ENCODE peak calls at places on chromosomes 16 and 17, in ten cellular contexts. S is effector memory CD4-positive, alpha-beta T cell; K is mammary epithelial cell; U is Peyer's patch; H is IMR-90; R is SK-N-MC; B is aorta; Q is lung; L is testis; X is sigmoid colon. P is an unnamed sample. For H3K36me3 and H3K9me3, the result is how much of the 10 kb centered on the place peaks cover.

GRCh38 chr17:28131592-28131991 is 89.1 kb downstream of the NLK start:
- DNase-seq in Q (no peak), H (peak), L (no peak), B (no peak), S (no peak), X (no peak), K (no peak), U (no peak), R (no peak), P (no peak)

GRCh38 chr17:1447061-1447460 is 9.0 kb downstream of the CRK start:
- DNase-seq in Q (no peak), X (no peak), L (no peak), U (no peak), B (no peak), K (no peak), R (peak), H (no peak), S (no peak), P (no peak)

GRCh38 chr16:54923055-54923473 is 7.6 kb upstream of the IRX5 start:
- DNase-seq in Q (no peak), L (no peak), R (no peak), S (no peak), H (no peak), K (no peak), U (no peak), X (no peak), B (no peak), P (no peak)

GRCh38 chr16:12289175-12290063 is 312.9 kb downstream of the SNX29 start:
- DNase-seq in H (no peak), Q (peak), L (no peak), U (no peak), R (no peak), S (no peak), B (no peak), K (no peak), X (no peak), P (no peak)

GRCh38 chr17:42980274-42980765 is at the start of gene RUNDC1:
- DNase-seq in B (peak), L (peak), S (peak), K (peak), X (peak), Q (peak), H (peak), U (peak), R (peak), P (peak)

GRCh38 chr17:47810200-47810821 is 11.3 kb downstream of the OSBPL7 start:
- DNase-seq in H (peak), S (peak), X (peak), B (peak), R (no peak), Q (peak), U (no peak), L (no peak), K (peak), P (no peak)

GRCh38 chr16:21611546-21612384 is 12.4 kb downstream of the METTL9 start:
- DNase-seq in Q (no peak), L (no peak), H (no peak), S (no peak), B (no peak), X (no peak), K (no peak), R (no peak), U (no peak), P (no peak)

GRCh38 chr17:61416211-61416539 is 16.5 kb downstream of the TBX2 start:
- DNase-seq in U (no peak), B (no peak), R (no peak), Q (no peak), H (no peak), L (no peak), S (no peak), K (no peak), X (no peak), P (peak)

GRCh38 chr16:85354623-85355514 is 242.6 kb upstream of the CIBAR2 start:
- DNase-seq in R (no peak), U (no peak), X (no peak), Q (no peak), H (peak), S (no peak), B (no peak), K (peak), L (no peak), P (no peak)

GRCh38 chr16:58451945-58452401 is 48.0 kb upstream of the NDRG4 start:
- DNase-seq in L (no peak), X (no peak), H (no peak), S (no peak), Q (no peak), K (peak), B (no peak), R (no peak), U (no peak), P (no peak)

GRCh38 chr17:55743103-55743679 is 7.7 kb upstream of the PCTP start:
- DNase-seq in B (no peak), L (no peak), S (no peak), U (no peak), X (no peak), K (peak), R (no peak), Q (peak), H (no peak), P (no peak)

GRCh38 chr17:69477204-69477899 is 62.9 kb downstream of the MAP2K6 start:
- DNase-seq in X (no peak), R (no peak), S (no peak), H (no peak), U (no peak), K (no peak), L (no peak), Q (no peak), B (no peak), P (no peak)

GRCh38 chr17:1714980-1715802 is 5.0 kb upstream of the TLCD2 start:
- DNase-seq in K (peak), H (peak), R (no peak), B (peak), Q (peak), L (peak), X (peak), S (no peak), U (no peak), P (peak)

GRCh38 chr16:374616-374926 is 4.2 kb upstream of the MRPL28 start:
- DNase-seq in L (no peak), X (no peak), Q (no peak), U (no peak), K (no peak), S (no peak), B (peak), H (no peak), R (no peak), P (no peak)

GRCh38 chr17:83083368-83084201 is 4.2 kb downstream of the METRNL start:
- DNase-seq in R (no peak), S (peak), K (peak), U (no peak), H (peak), Q (no peak), B (peak), L (no peak), X (peak), P (peak)

GRCh38 chr16:57446530-57447141 is 549 bp downstream of the CIAPIN1 start:
- DNase-seq in X (peak), H (peak), Q (peak), L (peak), U (peak), K (peak), R (no peak), B (peak), S (no peak), P (no peak)

GRCh38 chr17:37088459-37088858 is 139.7 kb downstream of the AATF start:
- DNase-seq in L (no peak), X (no peak), K (peak), B (no peak), Q (no peak), R (no peak), H (no peak), U (no peak), S (peak), P (no peak)

GRCh38 chr17:71948703-71949422 is 172.0 kb upstream of the SOX9 start:
- DNase-seq in L (no peak), X (no peak), U (no peak), B (no peak), H (no peak), R (no peak), K (no peak), S (no peak), Q (no peak), P (no peak)

GRCh38 chr17:31537558-31537957 is 146.1 kb downstream of the RAB11FIP4 start:
- DNase-seq in L (peak), K (no peak), H (peak), S (no peak), R (no peak), X (no peak), U (peak), B (peak), Q (no peak), P (no peak)

GRCh38 chr17:10226930-10227695 is 28.7 kb upstream of the GAS7 start:
- DNase-seq in X (no peak), L (peak), H (peak), R (no peak), S (no peak), B (peak), Q (peak), U (peak), K (no peak), P (peak)

GRCh38 chr16:89210165-89210903 is 7.2 kb upstream of the ZNF778 start:
- DNase-seq in S (no peak), L (no peak), K (no peak), Q (no peak), X (no peak), H (no peak), U (no peak), R (no peak), B (no peak), P (no peak)

GRCh38 chr17:7562208-7562605 is 488 bp downstream of the SENP3 start:
- DNase-seq in Q (no peak), S (no peak), R (no peak), K (no peak), L (no peak), U (no peak), X (no peak), B (no peak), H (no peak), P (no peak)

GRCh38 chr16:72848045-72848410 is 199.9 kb downstream of the ZFHX3 start:
- DNase-seq in X (no peak), U (no peak), B (no peak), H (no peak), L (no peak), Q (no peak), R (no peak), K (no peak), S (no peak), P (no peak)
- H3K27ac ChIP-seq in X (peak), U (peak), B (peak), H (no peak), L (peak), Q (peak), R (no peak), K (no peak), S (no peak), P (no peak)

GRCh38 chr16:24826817-24827566 is 18.8 kb upstream of the SLC5A11 start:
- DNase-seq in S (no peak), K (no peak), R (no peak), L (no peak), X (no peak), B (no peak), H (no peak), Q (no peak), U (no peak), P (no peak)
- H3K36me3 ChIP-seq in S (under half), K (under half), R (under half), L (under half), X (half or more), B (under half), H (under half), Q (under half), U (under half), P (under half)

DNA sequence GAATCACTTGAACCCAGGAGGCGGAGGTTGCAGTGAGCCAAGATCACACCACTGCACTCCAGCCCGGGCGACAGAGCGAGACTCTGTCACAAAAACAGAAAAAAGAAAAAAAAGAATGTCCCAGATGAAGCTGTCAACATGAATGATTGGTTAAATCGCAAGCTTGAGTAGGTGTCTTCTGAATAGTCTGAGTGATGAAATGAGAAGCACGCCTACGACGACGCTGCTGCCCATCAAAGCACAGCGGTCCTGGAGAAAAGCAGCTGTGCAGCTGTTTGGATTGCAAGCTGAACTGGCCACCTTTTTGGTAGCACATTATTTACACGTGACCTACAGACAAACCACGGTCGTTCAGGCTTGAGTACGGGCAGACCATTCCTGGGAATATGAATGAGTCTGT is 12.5 kb downstream of the ADCY9 start:
- DNase-seq in S (no peak), R (no peak), U (no peak), X (peak), H (no peak), B (no peak), L (no peak), Q (no peak), K (no peak), P (no peak)
- H3K9me3 ChIP-seq in S (under half), R (under half), U (under half), X (under half), H (under half), B (under half), L (under half), Q (under half), K (under half), P (under half)

GRCh38 chr17:76207670-76208069 is 32.6 kb downstream of the RNF157 start:
- DNase-seq in B (no peak), U (no peak), Q (no peak), L (no peak), X (no peak), R (no peak), K (no peak), H (no peak), S (no peak), P (no peak)
- H3K27ac ChIP-seq in B (no peak), U (no peak), Q (no peak), L (no peak), X (no peak), R (no peak), K (no peak), H (no peak), S (no peak), P (no peak)

DNA sequence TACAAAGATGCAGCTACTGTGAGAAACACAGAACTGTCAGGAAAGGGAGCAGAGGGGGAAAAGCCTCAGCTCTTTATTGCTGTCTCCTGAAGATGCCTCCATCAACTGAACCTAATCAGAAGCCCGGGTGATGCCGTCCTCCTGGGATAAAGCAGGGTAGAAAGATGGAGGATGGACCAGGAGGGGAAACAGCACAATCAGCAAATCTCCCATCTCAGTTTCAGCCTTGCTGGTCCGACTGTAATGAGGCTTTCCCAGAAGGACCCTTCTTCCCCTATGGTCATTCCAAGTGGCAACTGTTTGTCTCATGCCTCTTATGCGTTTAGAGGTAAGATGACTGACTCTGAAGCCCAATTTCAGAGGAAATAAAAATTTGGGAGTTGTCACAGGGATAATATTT is 24.3 kb downstream of the ZFP1 start:
- DNase-seq in R (no peak), U (no peak), S (no peak), B (no peak), Q (no peak), H (no peak), X (no peak), K (no peak), L (no peak), P (no peak)
- H3K36me3 ChIP-seq in R (under half), U (under half), S (under half), B (under half), Q (under half), H (under half), X (under half), K (under half), L (under half), P (under half)

DNA sequence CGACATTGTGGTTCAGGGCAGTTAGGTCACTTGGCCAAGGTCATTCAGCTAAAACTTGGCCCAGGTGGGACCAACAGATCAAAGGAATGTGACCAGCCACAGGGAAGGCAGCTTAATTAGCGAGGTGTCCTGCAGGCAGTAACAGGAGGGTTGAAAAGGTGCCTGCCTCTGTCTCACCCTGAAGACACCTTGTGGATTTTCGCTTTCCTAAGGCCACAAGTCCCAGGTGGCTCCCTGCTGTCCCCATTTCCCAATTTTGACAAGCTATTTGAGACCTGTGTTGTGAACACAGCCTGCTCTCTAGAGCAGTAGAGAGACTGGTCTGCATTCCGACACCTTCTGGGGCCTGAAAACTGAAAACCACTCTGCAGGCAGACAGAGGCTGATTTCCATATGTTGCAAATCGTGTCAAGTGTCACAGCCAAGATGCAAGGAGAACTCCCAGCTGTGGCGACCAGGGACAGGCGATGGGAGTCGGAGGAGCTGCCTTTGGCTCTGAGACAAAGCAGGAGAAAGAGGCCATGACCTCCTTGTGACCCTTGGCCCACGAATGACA is 593.1 kb upstream of the CDH5 start:
- DNase-seq in Q (no peak), K (no peak), B (no peak), U (no peak), S (no peak), H (no peak), L (no peak), X (no peak), R (no peak), P (no peak)
- H3K9me3 ChIP-seq in Q (under half), K (under half), B (under half), U (under half), S (under half), H (under half), L (under half), X (under half), R (under half), P (under half)

P was measured in CD8-positive, alpha-beta T cell.